ENCODE peak calls at places on chromosome 21, in nine cellular contexts. T, N, M, A, V, G, Q, U and J are unnamed samples.

GRCh38 chr21:32131960-32132359 is 146.9 kb downstream of the MIS18A start:
- DNase-seq in U (no peak), Q (no peak), M (no peak), G (peak), A (no peak), V (no peak), N (no peak), T (no peak), J (no peak)

GRCh38 chr21:44996096-44996495 is 56.3 kb downstream of the SLX9 start:
- DNase-seq in T (no peak), N (no peak), U (no peak), M (no peak), G (no peak), V (no peak), A (peak), Q (no peak), J (no peak)

GRCh38 chr21:45509566-45510465 is 32.4 kb downstream of the SLC19A1 start:
- DNase-seq in G (no peak), V (no peak), M (no peak), A (peak), N (no peak), U (no peak), Q (no peak), T (no peak), J (no peak)

GRCh38 chr21:43188712-43189151 is 19.9 kb downstream of the CRYAA start:
- DNase-seq in Q (no peak), V (no peak), A (peak), U (no peak), M (peak), T (peak), N (peak), G (no peak), J (no peak)

GRCh38 chr21:42439284-42440186 is 35.8 kb downstream of the UBASH3A start:
- DNase-seq in G (no peak), M (no peak), N (no peak), U (no peak), A (no peak), T (no peak), V (no peak), Q (peak), J (no peak)

GRCh38 chr21:41207401-41208388 is 39.7 kb downstream of the BACE2 start:
- DNase-seq in T (no peak), N (peak), M (no peak), U (peak), A (peak), Q (no peak), G (peak), V (no peak), J (no peak)

GRCh38 chr21:37835512-37835911 is 80.7 kb downstream of the KCNJ6 start:
- DNase-seq in G (no peak), N (no peak), V (no peak), Q (no peak), U (no peak), T (no peak), M (no peak), A (no peak), J (no peak)

GRCh38 chr21:38661296-38662223 is 144.2 kb upstream of the ETS2 start:
- DNase-seq in V (no peak), M (no peak), U (no peak), T (peak), Q (peak), N (no peak), G (peak), A (peak), J (no peak)

GRCh38 chr21:44301961-44302406 is 2.1 kb downstream of the PFKL start:
- DNase-seq in V (no peak), Q (no peak), G (no peak), U (no peak), T (no peak), A (no peak), N (peak), M (no peak), J (no peak)

GRCh38 chr21:36297938-36298572 is 21.9 kb upstream of the MORC3 start:
- DNase-seq in V (peak), U (no peak), Q (peak), M (no peak), N (peak), G (peak), T (peak), A (no peak), J (no peak)

GRCh38 chr21:44613386-44614155 is 1.7 kb downstream of the KRTAP10-8 start:
- DNase-seq in G (no peak), T (no peak), A (no peak), M (no peak), U (no peak), N (no peak), V (no peak), Q (peak), J (no peak)

GRCh38 chr21:35511298-35512162 is 462.4 kb upstream of the RUNX1 start:
- DNase-seq in A (no peak), N (no peak), M (no peak), G (peak), T (no peak), Q (no peak), V (no peak), U (no peak), J (no peak)

GRCh38 chr21:24147674-24148073 is 1459.6 kb downstream of the MRPL39 start:
- DNase-seq in T (no peak), A (no peak), U (no peak), Q (no peak), N (no peak), M (no peak), G (no peak), V (no peak), J (no peak)

GRCh38 chr21:15020797-15021196 is 44.0 kb downstream of the NRIP1 start:
- DNase-seq in U (no peak), A (no peak), Q (no peak), T (no peak), N (no peak), V (no peak), M (no peak), G (no peak), J (no peak)

GRCh38 chr21:41171210-41171609 is 3.2 kb downstream of the BACE2 start:
- DNase-seq in N (peak), M (no peak), G (no peak), T (no peak), A (no peak), V (no peak), U (no peak), Q (no peak), J (no peak)

GRCh38 chr21:42666023-42666747 is 12.8 kb downstream of the PDE9A start:
- DNase-seq in A (no peak), N (no peak), M (no peak), T (peak), Q (peak), V (no peak), G (no peak), U (no peak), J (peak)

GRCh38 chr21:42250422-42251403 is 31.8 kb downstream of the ABCG1 start:
- DNase-seq in M (no peak), G (no peak), V (no peak), T (no peak), Q (no peak), A (no peak), U (no peak), N (no peak), J (no peak)

GRCh38 chr21:33931799-33932390 is 16.3 kb upstream of the ATP5PO start:
- DNase-seq in U (no peak), M (no peak), N (no peak), Q (peak), A (no peak), G (peak), V (no peak), T (peak), J (no peak)

GRCh38 chr21:14259669-14260458 is 43.9 kb downstream of the RBM11 start:
- DNase-seq in V (no peak), U (no peak), N (no peak), G (peak), M (no peak), Q (no peak), T (peak), A (no peak), J (peak)

GRCh38 chr21:46328151-46328550 is 4.2 kb downstream of the PCNT start:
- DNase-seq in U (no peak), A (no peak), N (no peak), Q (no peak), V (no peak), G (no peak), T (no peak), M (no peak), J (no peak)

GRCh38 chr21:17051054-17051453 is 461.8 kb upstream of the CXADR start:
- DNase-seq in V (no peak), M (no peak), G (peak), T (no peak), Q (no peak), U (no peak), A (no peak), N (no peak), J (no peak)

GRCh38 chr21:33890187-33890586 is 25.4 kb downstream of the ATP5PO start:
- DNase-seq in V (no peak), U (no peak), T (no peak), G (no peak), M (no peak), N (no peak), A (no peak), Q (no peak), J (no peak)

GRCh38 chr21:45417256-45417950 is 12.4 kb downstream of the COL18A1 start:
- DNase-seq in A (peak), V (no peak), G (no peak), U (no peak), T (no peak), N (no peak), Q (no peak), M (no peak), J (no peak)

GRCh38 chr21:45988366-45989347 is 7.1 kb downstream of the COL6A1 start:
- DNase-seq in U (no peak), T (no peak), A (peak), M (no peak), N (no peak), G (no peak), V (no peak), Q (no peak), J (no peak)

GRCh38 chr21:43919871-43920801 is 55.1 kb downstream of the AGPAT3 start:
- DNase-seq in Q (no peak), A (no peak), V (no peak), T (no peak), M (no peak), G (peak), N (no peak), U (no peak), J (no peak)

GRCh38 chr21:37219766-37220432 is 47.2 kb downstream of the VPS26C start:
- DNase-seq in Q (peak), A (no peak), G (no peak), M (no peak), V (no peak), U (no peak), N (no peak), T (peak), J (no peak)

GRCh38 chr21:22961248-22961647 is 1963.0 kb downstream of the NCAM2 start:
- DNase-seq in G (no peak), T (no peak), Q (no peak), U (no peak), V (no peak), M (no peak), A (no peak), N (no peak), J (peak)

GRCh38 chr21:27475363-27475955 is 508.6 kb upstream of the ADAMTS5 start:
- DNase-seq in Q (no peak), G (peak), V (no peak), U (no peak), N (no peak), A (no peak), T (no peak), M (no peak), J (no peak)

GRCh38 chr21:33539612-33540011 is 2.3 kb downstream of the GART start:
- DNase-seq in M (no peak), A (no peak), Q (no peak), V (no peak), G (no peak), T (no peak), N (no peak), U (no peak), J (no peak)

GRCh38 chr21:29168874-29169273 is 38.4 kb downstream of the MAP3K7CL start:
- DNase-seq in N (no peak), V (no peak), A (no peak), M (no peak), G (no peak), T (no peak), U (no peak), Q (no peak), J (no peak)